ENCODE peak calls at places on chromosomes 11 and 22, in ten cellular contexts. F, O, E, S, I, X, T, D, U and A are unnamed samples.

GRCh38 chr11:697028-697491 is 1.4 kb downstream of the TMEM80 start:
- DNase-seq in F (no peak), O (peak; percentile 47), E (peak; percentile 35), S (no peak), I (no peak), X (no peak), T (peak; percentile 56), D (no peak), U (no peak), A (no peak)

GRCh38 chr22:49033616-49034015 is 794.1 kb downstream of the BRD1 start:
- DNase-seq in F (no peak), O (no peak), E (no peak), S (no peak), I (no peak), X (no peak), T (no peak), D (no peak), U (no peak), A (no peak)

GRCh38 chr11:116471608-116472007 is 301.2 kb downstream of the BUD13 start:
- DNase-seq in F (no peak), O (peak; percentile 7), E (peak; percentile 36), S (no peak), I (no peak), X (no peak), T (no peak), D (no peak), U (no peak), A (no peak)

GRCh38 chr11:128342511-128343133 is 244.7 kb downstream of the ETS1 start:
- DNase-seq in F (no peak), O (peak; percentile 91), E (peak; percentile 65), S (no peak), I (no peak), X (no peak), T (peak; percentile 39), D (peak; percentile 81), U (peak; percentile 38), A (no peak)

GRCh38 chr22:40345271-40345670 is 1.0 kb upstream of the ADSL start:
- DNase-seq in F (no peak), O (peak; percentile 14), E (peak; percentile 23), S (no peak), I (no peak), X (no peak), T (no peak), D (no peak), U (no peak), A (no peak)

GRCh38 chr22:41598081-41598480 is 8.4 kb upstream of the PMM1 start:
- DNase-seq in F (no peak), O (peak; percentile 77), E (peak; percentile 75), S (no peak), I (no peak), X (no peak), T (no peak), D (no peak), U (no peak), A (no peak)

GRCh38 chr22:49600891-49601431 is 226.7 kb downstream of the BRD1 start:
- DNase-seq in F (no peak), O (no peak), E (no peak), S (no peak), I (no peak), X (no peak), T (no peak), D (no peak), U (no peak), A (no peak)

GRCh38 chr11:14584595-14584994 is 59.0 kb upstream of the PDE3B start:
- DNase-seq in F (no peak), O (no peak), E (no peak), S (no peak), I (peak; percentile 4), X (no peak), T (no peak), D (no peak), U (peak; percentile 67), A (no peak)

GRCh38 chr22:36979016-36979415 is 40.2 kb downstream of the TST start:
- DNase-seq in F (no peak), O (no peak), E (no peak), S (no peak), I (no peak), X (no peak), T (no peak), D (no peak), U (no peak), A (no peak)

GRCh38 chr22:36979511-36979910 is 39.7 kb downstream of the TST start:
- DNase-seq in F (no peak), O (no peak), E (no peak), S (no peak), I (no peak), X (no peak), T (no peak), D (no peak), U (no peak), A (no peak)

GRCh38 chr22:36985490-36985889 is 33.8 kb downstream of the TST start:
- DNase-seq in F (no peak), O (no peak), E (no peak), S (no peak), I (no peak), X (no peak), T (no peak), D (no peak), U (no peak), A (no peak)

GRCh38 chr22:36981247-36981775 is 37.9 kb downstream of the TST start:
- DNase-seq in F (no peak), O (no peak), E (no peak), S (no peak), I (no peak), X (no peak), T (no peak), D (no peak), U (no peak), A (no peak)

DNA sequence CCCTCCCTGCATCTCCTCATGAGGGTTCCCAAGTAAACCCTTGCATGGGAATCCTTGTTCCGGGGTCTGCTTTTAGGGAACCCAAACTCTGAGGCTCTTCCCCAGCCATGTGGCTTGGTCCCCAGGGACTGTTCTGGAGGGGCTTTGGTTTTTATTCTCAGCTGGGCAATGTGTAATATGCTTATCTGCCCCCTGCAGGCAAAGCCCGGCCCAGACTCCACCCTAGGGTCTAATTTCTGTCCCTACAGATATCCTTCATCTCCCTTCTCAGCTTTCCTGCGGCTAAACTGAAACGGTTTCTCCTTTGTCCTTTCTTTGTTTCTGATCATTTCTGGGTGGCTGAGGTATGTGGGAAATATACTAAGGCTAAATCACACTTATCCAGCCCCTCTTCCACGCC is 37.1 kb downstream of the TST start:
- DNase-seq in F (no peak), O (no peak), E (no peak), S (no peak), I (no peak), X (no peak), T (no peak), D (no peak), U (no peak), A (no peak)
- TF ChIP-seq CTCF in F (peak; percentile 18), O (peak; percentile 7), E (peak; percentile 12), S (no peak), I (no peak), X (no peak), T (peak; percentile 17), D (no peak), U (no peak), A (no peak)

DNA sequence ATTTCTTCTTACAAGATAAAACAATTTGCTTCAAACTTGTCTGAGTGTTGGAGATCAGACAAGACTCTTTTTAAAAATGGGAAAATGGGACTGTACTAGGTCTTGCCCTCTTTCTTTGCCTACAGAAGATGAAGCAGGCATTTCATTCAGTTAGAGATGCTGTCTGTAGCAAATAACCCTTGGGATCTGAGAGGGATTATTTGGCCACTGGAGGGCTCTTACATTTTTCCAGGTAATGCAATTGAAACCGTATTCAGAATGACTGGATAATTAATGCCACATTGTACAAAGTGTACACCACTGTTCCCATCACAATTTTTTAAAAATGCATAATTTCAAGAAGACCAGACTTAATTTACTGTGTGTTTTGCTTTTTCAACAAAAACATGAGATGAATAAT is 258.5 kb upstream of the KIRREL3 start:
- DNase-seq in F (no peak), O (no peak), E (no peak), S (no peak), I (no peak), X (no peak), T (no peak), D (no peak), U (no peak), A (no peak)
- TF ChIP-seq CTCF in F (no peak), O (no peak), E (no peak), S (no peak), I (no peak), X (no peak), T (no peak), D (no peak), U (no peak), A (no peak)

DNA sequence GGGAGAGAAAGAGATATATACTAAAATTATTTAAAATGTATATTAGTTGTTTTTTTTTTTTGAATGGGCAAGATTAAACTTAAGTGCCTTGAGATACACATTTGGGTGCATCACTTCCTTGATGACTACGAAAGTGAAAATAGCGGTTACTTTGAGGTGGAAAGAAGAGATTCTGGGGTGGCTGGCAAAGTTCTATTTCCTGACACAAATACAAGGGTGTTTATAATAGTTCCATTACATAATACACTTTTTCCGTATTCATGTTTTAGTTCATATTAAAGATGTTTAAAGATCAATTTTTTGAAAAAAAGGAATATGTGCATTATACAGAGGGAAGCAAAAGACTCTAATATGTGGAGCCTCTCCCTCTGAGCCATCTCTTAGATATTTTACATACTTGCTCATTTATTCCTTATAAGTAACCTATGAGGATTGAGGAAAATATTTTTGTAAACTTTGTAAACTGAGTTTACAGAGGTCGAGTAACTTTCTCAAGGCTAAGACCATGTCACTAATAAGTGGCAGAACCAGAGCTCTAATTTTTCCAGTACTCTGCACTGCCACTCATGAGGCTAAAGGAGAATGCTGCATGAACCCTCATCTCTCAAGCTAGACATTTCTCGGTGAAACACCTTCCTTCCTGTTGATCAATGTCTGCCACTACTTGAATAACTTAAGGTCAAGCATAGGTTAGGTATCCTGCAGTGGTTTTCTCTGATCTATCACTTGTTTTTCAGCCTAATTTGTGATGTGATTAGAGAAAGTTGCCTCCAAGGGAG is 58.7 kb downstream of the DDIAS start:
- DNase-seq in F (no peak), O (no peak), E (no peak), S (no peak), I (no peak), X (no peak), T (peak; percentile 65), D (no peak), U (no peak), A (no peak)
- TF ChIP-seq CTCF in F (no peak), O (no peak), E (no peak), S (no peak), I (no peak), X (no peak), T (no peak), D (no peak), U (no peak), A (no peak)

GRCh38 chr11:73991471-73992006 is 8.9 kb upstream of the UCP2 start:
- DNase-seq in F (no peak), O (no peak), E (no peak), S (no peak), I (no peak), X (no peak), T (peak; percentile 60), D (no peak), U (no peak), A (no peak)

GRCh38 chr11:73983764-73984543 is 1.3 kb upstream of the UCP2 start:
- DNase-seq in F (peak; percentile 49), O (no peak), E (no peak), S (no peak), I (no peak), X (peak; percentile 71), T (no peak), D (no peak), U (no peak), A (no peak)

GRCh38 chr11:73988227-73988626 is 5.6 kb upstream of the UCP2 start:
- DNase-seq in F (no peak), O (no peak), E (no peak), S (no peak), I (no peak), X (no peak), T (no peak), D (no peak), U (no peak), A (no peak)

GRCh38 chr11:73990727-73991126 is 8.1 kb upstream of the UCP2 start:
- DNase-seq in F (no peak), O (no peak), E (no peak), S (no peak), I (no peak), X (no peak), T (no peak), D (no peak), U (no peak), A (no peak)

DNA sequence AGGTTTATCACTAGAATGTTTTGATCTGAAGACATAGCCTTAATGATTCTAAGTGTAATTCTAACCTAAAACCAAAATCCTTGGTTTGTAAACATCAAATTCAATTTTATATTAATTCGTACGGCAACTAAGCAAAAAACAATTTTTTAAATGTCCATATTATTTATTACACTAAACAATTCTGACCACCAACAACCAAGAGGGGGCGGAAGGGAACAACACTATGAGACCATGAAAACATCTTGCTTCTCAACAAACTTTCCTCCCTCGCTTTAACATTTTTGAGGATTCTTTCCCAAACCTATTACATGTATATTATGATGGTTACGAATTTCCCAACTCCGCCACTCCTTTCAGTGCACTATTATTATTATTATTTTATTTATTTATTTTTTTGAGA is 6.5 kb upstream of the UCP2 start:
- DNase-seq in F (no peak), O (no peak), E (peak; percentile 48), S (no peak), I (no peak), X (no peak), T (no peak), D (no peak), U (no peak), A (no peak)
- TF ChIP-seq CTCF in F (no peak), O (no peak), E (peak; percentile 34), S (peak; percentile 16), I (no peak), X (no peak), T (peak; percentile 16), D (no peak), U (no peak), A (no peak)